ENCODE peak calls at places on chromosomes 3 and 15, in seven cellular contexts. H, P, J, D, I, U and Z are unnamed samples.

GRCh38 chr3:136753112-136753939 is 1.1 kb upstream of the STAG1 start:
- DNase-seq in H (no peak), P (no peak), J (no peak), D (no peak), I (no peak), U (no peak), Z (no peak)

GRCh38 chr15:67146875-67147381 is 81.5 kb downstream of the SMAD3 start:
- DNase-seq in H (peak; percentile 99), P (peak; percentile 96), J (no peak), D (no peak), I (no peak), U (no peak), Z (peak; percentile 71)

GRCh38 chr15:42549052-42549491 is 434 bp downstream of the HAUS2 start:
- DNase-seq in H (peak; percentile 64), P (peak; percentile 12), J (no peak), D (no peak), I (no peak), U (peak; percentile 6), Z (peak; percentile 62)

GRCh38 chr15:96053039-96054021 is 277.2 kb upstream of the NR2F2 start:
- DNase-seq in H (peak; percentile 55), P (no peak), J (peak; percentile 52), D (peak; percentile 30), I (no peak), U (peak; percentile 91), Z (peak; percentile 91)

GRCh38 chr15:67511606-67512005 is 9.3 kb upstream of the C15orf61 start:
- DNase-seq in H (no peak), P (peak; percentile 11), J (no peak), D (no peak), I (no peak), U (no peak), Z (no peak)

GRCh38 chr15:91291673-91292072 is 191.6 kb downstream of the SV2B start:
- DNase-seq in H (no peak), P (peak; percentile 20), J (peak; percentile 61), D (no peak), I (no peak), U (no peak), Z (peak; percentile 71)

GRCh38 chr3:197305854-197306253 is 7.4 kb upstream of the DLG1 start:
- DNase-seq in H (peak; percentile 75), P (peak; percentile 93), J (no peak), D (no peak), I (no peak), U (no peak), Z (no peak)

GRCh38 chr3:28267984-28268849 is 26.8 kb downstream of the CMC1 start:
- DNase-seq in H (no peak), P (no peak), J (no peak), D (no peak), I (no peak), U (no peak), Z (peak; percentile 31)

GRCh38 chr3:67808906-67809305 is 154.5 kb upstream of the SUCLG2 start:
- DNase-seq in H (no peak), P (no peak), J (no peak), D (no peak), I (no peak), U (no peak), Z (no peak)

GRCh38 chr3:70822777-70823176 is 510.3 kb upstream of the MDFIC2 start:
- DNase-seq in H (no peak), P (no peak), J (no peak), D (no peak), I (no peak), U (no peak), Z (no peak)

GRCh38 chr15:29770796-29771195 is 51.5 kb downstream of the TJP1 start:
- DNase-seq in H (peak; percentile 18), P (peak; percentile 86), J (no peak), D (no peak), I (no peak), U (no peak), Z (no peak)

GRCh38 chr3:60364475-60364874 is 886.8 kb downstream of the FHIT start:
- DNase-seq in H (no peak), P (no peak), J (no peak), D (no peak), I (no peak), U (no peak), Z (no peak)

GRCh38 chr15:25849431-25849921 is 13.7 kb downstream of the ATP10A start:
- DNase-seq in H (peak; percentile 27), P (peak; percentile 83), J (no peak), D (no peak), I (no peak), U (no peak), Z (no peak)

GRCh38 chr15:48806151-48806550 is 4.7 kb downstream of the CEP152 start:
- DNase-seq in H (peak; percentile 57), P (peak; percentile 15), J (peak; percentile 35), D (no peak), I (no peak), U (no peak), Z (peak; percentile 63)

GRCh38 chr3:48428863-48429415 is 947 bp downstream of the PLXNB1 start:
- DNase-seq in H (peak; percentile 51), P (peak; percentile 18), J (peak; percentile 55), D (no peak), I (no peak), U (no peak), Z (peak; percentile 58)

GRCh38 chr3:170154084-170154483 is 27.4 kb downstream of the PHC3 start:
- DNase-seq in H (no peak), P (peak; percentile 60), J (no peak), D (no peak), I (no peak), U (no peak), Z (no peak)

GRCh38 chr3:171092467-171092911 is 66.0 kb upstream of the SLC2A2 start:
- DNase-seq in H (peak; percentile 79), P (peak; percentile 56), J (no peak), D (no peak), I (no peak), U (no peak), Z (no peak)

GRCh38 chr15:84826369-84826823 is 9.2 kb downstream of the ALPK3 start:
- DNase-seq in H (no peak), P (no peak), J (peak; percentile 83), D (no peak), I (no peak), U (no peak), Z (peak; percentile 79)

GRCh38 chr15:31934821-31935220 is 95.5 kb upstream of the CHRNA7 start:
- DNase-seq in H (no peak), P (no peak), J (no peak), D (no peak), I (no peak), U (no peak), Z (no peak)

GRCh38 chr15:35319354-35319753 is 226.6 kb downstream of the DPH6 start:
- DNase-seq in H (no peak), P (no peak), J (no peak), D (no peak), I (no peak), U (peak; percentile 39), Z (no peak)

GRCh38 chr15:98226578-98226977 is 266.1 kb downstream of the ARRDC4 start:
- DNase-seq in H (no peak), P (no peak), J (no peak), D (no peak), I (no peak), U (peak; percentile 27), Z (no peak)
- H3K9ac ChIP-seq in H (no peak overlapping the region), P (no peak overlapping the region), J (no peak overlapping the region), D (no peak overlapping the region), I (no peak overlapping the region), U (no peak overlapping the region), Z (no peak overlapping the region)

GRCh38 chr3:22176911-22177310 is 425.9 kb upstream of the ZNF385D start:
- DNase-seq in H (no peak), P (no peak), J (no peak), D (no peak), I (no peak), U (no peak), Z (no peak)

GRCh38 chr3:22172964-22173363 is 422.0 kb upstream of the ZNF385D start:
- DNase-seq in H (no peak), P (no peak), J (no peak), D (no peak), I (no peak), U (no peak), Z (no peak)

GRCh38 chr3:22170370-22170769 is 419.4 kb upstream of the ZNF385D start:
- DNase-seq in H (no peak), P (no peak), J (no peak), D (no peak), I (no peak), U (no peak), Z (no peak)

DNA sequence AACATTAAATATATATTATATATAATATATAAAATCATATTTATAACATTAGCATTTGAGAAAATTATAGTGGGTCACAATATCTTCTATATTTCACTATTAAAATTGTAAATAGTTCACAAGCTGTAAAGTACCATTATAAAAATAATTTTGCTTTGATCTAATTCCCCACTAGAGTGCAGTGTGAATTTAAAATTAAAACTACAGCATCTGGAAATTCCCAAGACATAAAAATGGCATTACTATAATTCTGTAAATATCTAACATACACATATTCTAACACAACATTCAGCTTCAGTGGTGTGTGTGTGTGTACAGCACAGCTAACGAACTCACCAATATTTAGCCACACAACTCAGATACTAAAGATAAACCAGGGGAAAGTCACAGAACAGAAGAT is 424.9 kb upstream of the ZNF385D start:
- DNase-seq in H (no peak), P (no peak), J (no peak), D (no peak), I (no peak), U (no peak), Z (no peak)
- H2BK5ac ChIP-seq in H (no peak overlapping the region), P (no peak overlapping the region), J (no peak overlapping the region), D (no peak overlapping the region), I (no peak overlapping the region), U (no peak overlapping the region), Z (no peak overlapping the region)

GRCh38 chr15:39154136-39154770 is 426.6 kb upstream of the THBS1 start:
- DNase-seq in H (no peak), P (no peak), J (no peak), D (no peak), I (no peak), U (no peak), Z (no peak)
- H3K9ac ChIP-seq in H (peak overlapping the region; percentile 40), P (no peak overlapping the region), J (no peak overlapping the region), D (no peak overlapping the region), I (no peak overlapping the region), U (no peak overlapping the region), Z (no peak overlapping the region)

GRCh38 chr15:52493968-52494367 is 34.7 kb downstream of the MYO5A start:
- DNase-seq in H (no peak), P (peak; percentile 45), J (no peak), D (no peak), I (no peak), U (no peak), Z (no peak)

GRCh38 chr15:52499506-52499905 is 29.2 kb downstream of the MYO5A start:
- DNase-seq in H (no peak), P (no peak), J (no peak), D (no peak), I (no peak), U (no peak), Z (no peak)

GRCh38 chr15:52496776-52497470 is 31.8 kb downstream of the MYO5A start:
- DNase-seq in H (peak; percentile 44), P (peak; percentile 87), J (no peak), D (no peak), I (no peak), U (no peak), Z (peak; percentile 14)

GRCh38 chr15:52498700-52499099 is 30.0 kb downstream of the MYO5A start:
- DNase-seq in H (no peak), P (no peak), J (no peak), D (no peak), I (no peak), U (no peak), Z (no peak)

DNA sequence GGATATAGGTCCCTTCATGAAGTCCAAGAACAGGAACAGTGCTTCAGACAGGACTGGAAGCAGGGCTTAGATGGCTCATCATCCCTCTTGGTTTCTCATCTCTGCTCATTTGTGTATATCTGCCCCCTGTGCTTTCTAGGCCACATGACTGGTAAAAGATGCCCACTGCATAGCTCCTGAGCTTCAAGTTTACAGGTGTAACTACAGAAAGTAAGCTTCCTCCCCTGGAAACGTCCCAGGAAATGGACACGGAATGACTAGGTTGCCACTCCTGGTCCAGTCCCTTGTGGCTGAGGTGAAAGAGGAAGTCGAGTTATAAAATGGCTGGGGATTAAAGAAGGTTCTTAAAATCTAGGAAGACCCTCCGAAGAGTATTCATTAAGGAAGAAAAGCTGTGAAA is 32.5 kb downstream of the MYO5A start:
- DNase-seq in H (no peak), P (no peak), J (no peak), D (no peak), I (no peak), U (no peak), Z (no peak)
- H2BK5ac ChIP-seq in H (no peak overlapping the region), P (no peak overlapping the region), J (no peak overlapping the region), D (no peak overlapping the region), I (no peak overlapping the region), U (no peak overlapping the region), Z (no peak overlapping the region)